ENCODE peak calls at places on chromosome 5, in seven cellular contexts. Z, U, E, N, D, Y and A are unnamed samples.
A peak's percentile ranks its signal among the peaks of the same experiment; 100 is the strongest.

GRCh38 chr5:138391859-138392386 is 39.4 kb downstream of the KDM3B start:
- DNase-seq in Z (no peak), U (peak; percentile 43), E (no peak), N (no peak), D (no peak), Y (no peak), A (no peak)

GRCh38 chr5:12292610-12293204 is 388.5 kb upstream of the CTNND2 start:
- DNase-seq in Z (no peak), U (peak; percentile 6), E (peak; percentile 65), N (no peak), D (no peak), Y (peak; percentile 4), A (no peak)

GRCh38 chr5:132386644-132387286 is 17.3 kb downstream of the SLC22A5 start:
- DNase-seq in Z (peak; percentile 71), U (peak; percentile 58), E (peak; percentile 79), N (peak; percentile 77), D (peak; percentile 71), Y (peak; percentile 87), A (peak; percentile 82)

GRCh38 chr5:72242796-72243475 is 77.1 kb downstream of the MRPS27 start:
- DNase-seq in Z (no peak), U (no peak), E (no peak), N (no peak), D (no peak), Y (no peak), A (no peak)

GRCh38 chr5:58080573-58080972 is 379.3 kb downstream of the PLK2 start:
- DNase-seq in Z (no peak), U (peak; percentile 74), E (no peak), N (peak; percentile 30), D (peak; percentile 69), Y (peak; percentile 21), A (no peak)

GRCh38 chr5:80069918-80070318 is 34.8 kb downstream of the THBS4 start:
- DNase-seq in Z (no peak), U (no peak), E (no peak), N (no peak), D (no peak), Y (peak; percentile 33), A (peak; percentile 27)

GRCh38 chr5:32522429-32523143 is 62.8 kb upstream of the SUB1 start:
- DNase-seq in Z (no peak), U (no peak), E (no peak), N (peak; percentile 83), D (peak; percentile 84), Y (peak; percentile 80), A (no peak)

GRCh38 chr5:42951847-42952411 is 88.2 kb downstream of the ANXA2R start:
- DNase-seq in Z (peak; percentile 24), U (no peak), E (peak; percentile 70), N (peak; percentile 57), D (peak; percentile 22), Y (peak; percentile 71), A (peak; percentile 37)

GRCh38 chr5:74576941-74577456 is 63.5 kb downstream of the ENC1 start:
- DNase-seq in Z (no peak), U (peak; percentile 44), E (peak; percentile 77), N (peak; percentile 51), D (peak; percentile 58), Y (peak; percentile 75), A (peak; percentile 44)

GRCh38 chr5:139417214-139417613 is 13.3 kb upstream of the SPATA24 start:
- DNase-seq in Z (no peak), U (no peak), E (no peak), N (peak; percentile 75), D (peak; percentile 76), Y (no peak), A (no peak)

GRCh38 chr5:180689071-180689694 is 39.8 kb upstream of the FLT4 start:
- DNase-seq in Z (no peak), U (no peak), E (no peak), N (no peak), D (no peak), Y (no peak), A (no peak)

GRCh38 chr5:61575581-61575980 is 243.5 kb downstream of the ZSWIM6 start:
- DNase-seq in Z (no peak), U (no peak), E (no peak), N (no peak), D (no peak), Y (no peak), A (no peak)

GRCh38 chr5:89343666-89344065 is 460.7 kb upstream of the MEF2C start:
- DNase-seq in Z (no peak), U (peak; percentile 8), E (peak; percentile 96), N (no peak), D (peak; percentile 16), Y (no peak), A (peak; percentile 19)

GRCh38 chr5:52579391-52579790 is 208.3 kb upstream of the ITGA1 start:
- DNase-seq in Z (no peak), U (peak; percentile 39), E (no peak), N (no peak), D (no peak), Y (no peak), A (no peak)

GRCh38 chr5:14183187-14183939 is 40.2 kb downstream of the TRIO start:
- DNase-seq in Z (no peak), U (no peak), E (no peak), N (peak; percentile 36), D (no peak), Y (peak; percentile 65), A (no peak)

GRCh38 chr5:38650540-38651275 is 94.3 kb upstream of the LIFR start:
- DNase-seq in Z (no peak), U (peak; percentile 27), E (no peak), N (peak; percentile 29), D (peak; percentile 20), Y (peak; percentile 46), A (no peak)

GRCh38 chr5:141960018-141960417 is 2.0 kb upstream of the PCDH12 start:
- DNase-seq in Z (peak; percentile 62), U (no peak), E (peak; percentile 34), N (no peak), D (no peak), Y (no peak), A (no peak)

GRCh38 chr5:37714756-37715155 is 125.1 kb downstream of the GDNF start:
- DNase-seq in Z (no peak), U (no peak), E (no peak), N (no peak), D (no peak), Y (peak; percentile 64), A (no peak)

GRCh38 chr5:2750758-2751464 is 566 bp downstream of the IRX2 start:
- DNase-seq in Z (no peak), U (peak; percentile 34), E (no peak), N (no peak), D (no peak), Y (peak; percentile 78), A (no peak)
- H3K27me3 ChIP-seq in Z (peaks cover 63% of the 10 kb centered on the region), U (no peaks in the 10 kb centered on the region), E (no peaks in the 10 kb centered on the region), N (no peaks in the 10 kb centered on the region), D (peaks cover 44% of the 10 kb centered on the region), Y (no peaks in the 10 kb centered on the region), A (peaks cover 80% of the 10 kb centered on the region)

GRCh38 chr5:55994998-55995914 is 493 bp upstream of the IL6ST start:
- DNase-seq in Z (peak; percentile 99), U (peak; percentile 96), E (peak; percentile 96), N (peak; percentile 98), D (peak; percentile 96), Y (peak; percentile 99), A (peak; percentile 98)
- H3K9ac ChIP-seq in Z (peak overlapping the region; percentile 94), U (peak overlapping the region; percentile 93), E (peak overlapping the region; percentile 90), N (peak overlapping the region; percentile 98), D (peak overlapping the region; percentile 98), Y (peak overlapping the region; percentile 91), A (peak overlapping the region; percentile 100)

GRCh38 chr5:151738125-151738848 is 20.1 kb downstream of the ATOX1 start:
- DNase-seq in Z (no peak), U (no peak), E (no peak), N (no peak), D (no peak), Y (peak; percentile 76), A (no peak)

GRCh38 chr5:151740336-151740942 is 18.0 kb downstream of the ATOX1 start:
- DNase-seq in Z (peak; percentile 70), U (peak; percentile 60), E (peak; percentile 75), N (peak; percentile 94), D (peak; percentile 96), Y (peak; percentile 98), A (peak; percentile 45)

GRCh38 chr5:151739395-151739794 is 19.0 kb downstream of the ATOX1 start:
- DNase-seq in Z (peak; percentile 47), U (no peak), E (no peak), N (no peak), D (no peak), Y (peak; percentile 42), A (no peak)

GRCh38 chr5:151740958-151741373 is 17.5 kb downstream of the ATOX1 start:
- DNase-seq in Z (no peak), U (peak; percentile 62), E (no peak), N (peak; percentile 57), D (peak; percentile 81), Y (peak; percentile 87), A (no peak)

DNA sequence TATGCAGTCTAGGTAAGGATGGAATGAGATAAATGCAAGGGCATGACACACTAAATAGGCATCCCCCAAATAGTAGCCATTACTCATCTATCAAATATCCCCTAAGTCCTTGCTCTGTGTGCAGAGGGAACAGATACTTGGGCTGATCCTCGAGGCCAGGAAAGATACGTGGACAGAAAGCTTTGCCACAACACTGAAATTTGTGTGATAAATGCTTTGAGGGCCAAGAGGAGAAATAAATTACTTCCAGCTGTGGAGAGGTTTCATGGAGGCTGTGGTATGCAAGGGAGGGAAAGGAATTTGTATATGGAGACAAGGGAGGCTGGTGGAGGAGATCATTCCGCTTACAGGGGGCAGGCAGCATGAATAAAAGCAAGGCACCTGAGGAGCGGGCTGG is 18.5 kb downstream of the ATOX1 start:
- DNase-seq in Z (peak; percentile 55), U (peak; percentile 48), E (no peak), N (peak; percentile 81), D (peak; percentile 94), Y (peak; percentile 94), A (no peak)
- H3K9me3 ChIP-seq in Z (no peaks in the 10 kb centered on the region), U (no peaks in the 10 kb centered on the region), E (no peaks in the 10 kb centered on the region), N (no peaks in the 10 kb centered on the region), D (no peaks in the 10 kb centered on the region), Y (no peaks in the 10 kb centered on the region), A (no peaks in the 10 kb centered on the region)

GRCh38 chr5:168464214-168464613 is 22.1 kb upstream of the RARS1 start:
- DNase-seq in Z (no peak), U (no peak), E (no peak), N (no peak), D (no peak), Y (peak; percentile 8), A (no peak)

GRCh38 chr5:168471785-168472184 is 14.5 kb upstream of the RARS1 start:
- DNase-seq in Z (no peak), U (no peak), E (no peak), N (peak; percentile 20), D (peak; percentile 59), Y (peak; percentile 71), A (no peak)

GRCh38 chr5:168464641-168465040 is 21.6 kb upstream of the RARS1 start:
- DNase-seq in Z (no peak), U (no peak), E (no peak), N (no peak), D (no peak), Y (no peak), A (no peak)

GRCh38 chr5:168468836-168469235 is 17.4 kb upstream of the RARS1 start:
- DNase-seq in Z (no peak), U (no peak), E (no peak), N (peak; percentile 78), D (peak; percentile 93), Y (peak; percentile 86), A (no peak)

GRCh38 chr5:168467755-168468280 is 18.5 kb upstream of the RARS1 start:
- DNase-seq in Z (no peak), U (no peak), E (no peak), N (no peak), D (no peak), Y (no peak), A (no peak)
- H3K27me3 ChIP-seq in Z (no peaks in the 10 kb centered on the region), U (no peaks in the 10 kb centered on the region), E (no peaks in the 10 kb centered on the region), N (no peaks in the 10 kb centered on the region), D (no peaks in the 10 kb centered on the region), Y (no peaks in the 10 kb centered on the region), A (no peaks in the 10 kb centered on the region)